ENCODE peak calls at places on chromosomes 7 and 10, in five cellular contexts. X, B, U, W and T are unnamed samples.

GRCh38 chr10:568848-569247 is 120.6 kb downstream of the DIP2C start:
- DNase-seq in W (no peak), X (no peak), B (no peak), U (no peak), T (no peak)

GRCh38 chr7:87858427-87859100 is 17.6 kb downstream of the SLC25A40 start:
- DNase-seq in W (no peak), X (no peak), B (no peak), U (no peak), T (no peak)

GRCh38 chr10:21860718-21861117 is 142.8 kb downstream of the DNAJC1 start:
- DNase-seq in X (no peak), B (no peak), U (no peak), W (no peak), T (no peak)

GRCh38 chr10:1516492-1517224 is 220.7 kb downstream of the ADARB2 start:
- DNase-seq in X (no peak), U (peak), W (no peak), B (peak), T (no peak)

GRCh38 chr10:24385776-24386175 is 176.8 kb downstream of the KIAA1217 start:
- DNase-seq in B (no peak), X (no peak), W (no peak), U (no peak), T (no peak)

GRCh38 chr10:101783736-101784118 is 481 bp upstream of the NPM3 start:
- DNase-seq in X (no peak), U (no peak), B (no peak), W (peak), T (no peak)

GRCh38 chr7:26898917-26899316 is 34.5 kb upstream of the SKAP2 start:
- DNase-seq in U (no peak), X (no peak), W (no peak), B (no peak), T (peak)

GRCh38 chr10:125158528-125159485 is 1.6 kb downstream of the CTBP2 start:
- DNase-seq in X (no peak), U (peak), W (peak), B (peak), T (peak)

GRCh38 chr7:87715511-87715910 is 87.3 kb downstream of the RUNDC3B start:
- DNase-seq in U (no peak), W (no peak), B (no peak), X (no peak), T (no peak)

GRCh38 chr10:76829724-76830123 is 807.9 kb downstream of the KCNMA1 start:
- DNase-seq in U (no peak), W (no peak), B (no peak), X (no peak), T (no peak)

GRCh38 chr10:122499491-122499941 is 38.2 kb downstream of the HTRA1 start:
- DNase-seq in U (no peak), B (no peak), X (no peak), W (no peak), T (peak)

GRCh38 chr7:116591202-116592040 is 66.6 kb downstream of the CAV1 start:
- DNase-seq in B (no peak), U (no peak), X (no peak), W (peak), T (no peak)

GRCh38 chr10:81496626-81497025 is 378.4 kb upstream of the NRG3 start:
- DNase-seq in U (no peak), X (no peak), W (no peak), B (no peak), T (no peak)

GRCh38 chr7:156665101-156665500 is 24.5 kb downstream of the RNF32 start:
- DNase-seq in B (no peak), W (no peak), U (no peak), X (no peak), T (no peak)

GRCh38 chr10:121573541-121573941 is 24.7 kb downstream of the FGFR2 start:
- DNase-seq in U (no peak), W (no peak), B (no peak), X (no peak), T (no peak)

GRCh38 chr7:107968449-107968848 is 34.5 kb downstream of the LAMB1 start:
- DNase-seq in X (no peak), W (no peak), U (no peak), B (no peak), T (no peak)

GRCh38 chr7:19698331-19698730 is 10.5 kb downstream of the POLR1F start:
- DNase-seq in U (no peak), B (no peak), X (no peak), W (no peak), T (no peak)

GRCh38 chr7:133709036-133709880 is 417.9 kb upstream of the LRGUK start:
- DNase-seq in X (no peak), B (no peak), W (no peak), U (no peak), T (no peak)

GRCh38 chr7:116246357-116246756 is 36.0 kb downstream of the TES start:
- DNase-seq in X (no peak), B (no peak), W (no peak), U (no peak), T (no peak)

GRCh38 chr10:131875501-131875900 is 25.3 kb upstream of the PPP2R2D start:
- DNase-seq in X (no peak), U (no peak), W (no peak), B (no peak), T (no peak)

GRCh38 chr7:152344253-152344652 is 91.5 kb downstream of the KMT2C start:
- DNase-seq in U (no peak), X (no peak), W (no peak), B (no peak), T (no peak)

GRCh38 chr10:50993817-50994251 is 80.5 kb upstream of the PRKG1 start:
- DNase-seq in B (no peak), X (no peak), U (peak), W (no peak), T (no peak)

GRCh38 chr7:126411032-126411820 is 841.5 kb downstream of the GRM8 start:
- DNase-seq in B (no peak), X (no peak), U (no peak), W (no peak), T (no peak)

GRCh38 chr10:98910048-98910447 is 325.6 kb downstream of the HPSE2 start:
- DNase-seq in B (no peak), U (no peak), X (no peak), W (no peak), T (no peak)

GRCh38 chr10:130250127-130250526 is 113.9 kb downstream of the GLRX3 start:
- DNase-seq in X (no peak), B (no peak), U (no peak), W (no peak), T (no peak)

GRCh38 chr7:151415375-151416112 is 5.7 kb upstream of the WDR86 start:
- DNase-seq in B (peak), U (no peak), X (no peak), W (peak), T (no peak)

GRCh38 chr7:76089865-76090495 is 42.1 kb downstream of the MDH2 start:
- DNase-seq in B (no peak), U (no peak), W (no peak), X (no peak), T (no peak)

GRCh38 chr7:85682819-85683218 is 496.0 kb upstream of the SEMA3D start:
- DNase-seq in B (no peak), W (no peak), U (no peak), X (no peak), T (no peak)

GRCh38 chr7:135204271-135204872 is 7.0 kb downstream of the WDR91 start:
- DNase-seq in W (no peak), U (no peak), B (no peak), X (no peak), T (no peak)